ENCODE peak calls at places on chromosomes 11 and 22, in nine cellular contexts. I is AG04450, M is neuronal stem cell, S is cardiac muscle cell, N is A549, J is mammary epithelial cell, G is tibial artery, X is PC-3, V is left ventricle myocardium inferior. Y is an unnamed sample.
A peak's percentile ranks its signal among the peaks of the same experiment; 100 is the strongest.

GRCh38 chr11:77789731-77790476 is 30.6 kb downstream of the RSF1 start:
- DNase-seq in I (no peak), S (no peak), G (no peak), X (no peak), N (no peak), V (no peak), M (no peak), J (no peak), Y (no peak)

GRCh38 chr11:18548001-18548400 is 21.3 kb upstream of the TSG101 start:
- DNase-seq in G (no peak), J (no peak), X (no peak), V (no peak), M (no peak), S (no peak), I (no peak), N (no peak), Y (no peak)

GRCh38 chr22:44895296-44896055 is 114.3 kb downstream of the PHF21B start:
- DNase-seq in V (no peak), N (no peak), G (no peak), X (no peak), S (no peak), M (no peak), I (no peak), J (no peak), Y (peak; percentile 49)

GRCh38 chr11:75152090-75152489 is 1.2 kb downstream of the SLCO2B1 start:
- DNase-seq in V (no peak), X (no peak), I (no peak), S (no peak), M (no peak), G (no peak), N (no peak), J (no peak), Y (no peak)

GRCh38 chr22:45254388-45254787 is 13.7 kb upstream of the KIAA0930 start:
- DNase-seq in G (no peak), X (no peak), N (no peak), J (no peak), M (no peak), S (no peak), V (no peak), I (no peak), Y (no peak)

GRCh38 chr22:26492220-26492619 is 8.5 kb downstream of the SRRD start:
- DNase-seq in J (no peak), G (no peak), M (no peak), N (no peak), S (no peak), I (no peak), V (no peak), X (no peak), Y (no peak)

GRCh38 chr11:82458777-82459176 is 274.9 kb downstream of the FAM181B start:
- DNase-seq in S (no peak), V (no peak), X (no peak), M (peak; percentile 24), G (no peak), J (no peak), N (no peak), I (no peak), Y (no peak)

GRCh38 chr11:9001736-9002135 is 2.1 kb downstream of the NRIP3 start:
- DNase-seq in G (no peak), N (no peak), M (no peak), J (peak; percentile 87), S (no peak), X (peak; percentile 73), I (peak; percentile 55), V (no peak), Y (no peak)

GRCh38 chr11:92511522-92512203 is 287.0 kb downstream of the FAT3 start:
- DNase-seq in X (no peak), S (no peak), I (no peak), G (no peak), J (no peak), V (no peak), M (no peak), N (no peak), Y (no peak)

GRCh38 chr22:37314315-37315046 is 32.2 kb downstream of the CYTH4 start:
- DNase-seq in J (no peak), V (no peak), N (no peak), G (no peak), S (no peak), X (no peak), I (no peak), M (no peak), Y (no peak)

GRCh38 chr11:80722616-80723015 is 1281.8 kb upstream of the TENM4 start:
- DNase-seq in S (peak; percentile 77), N (no peak), M (no peak), X (peak; percentile 8), G (no peak), I (no peak), V (no peak), J (peak; percentile 76), Y (no peak)

GRCh38 chr11:13135385-13136271 is 126.5 kb downstream of the RASSF10 start:
- DNase-seq in X (no peak), G (no peak), I (no peak), S (peak; percentile 78), M (peak; percentile 55), N (peak; percentile 24), V (no peak), J (peak; percentile 92), Y (no peak)

GRCh38 chr11:96390403-96390830 is 604 bp downstream of the JRKL start:
- DNase-seq in I (no peak), G (no peak), S (no peak), X (no peak), M (no peak), V (no peak), N (peak; percentile 10), J (no peak), Y (no peak)

GRCh38 chr11:62266558-62266957 is 3.4 kb upstream of the SCGB2A2 start:
- DNase-seq in M (no peak), N (no peak), S (no peak), G (no peak), J (no peak), V (no peak), X (peak; percentile 88), I (no peak), Y (no peak)

GRCh38 chr11:103842191-103842590 is 194.2 kb upstream of the DDI1 start:
- DNase-seq in M (no peak), V (peak; percentile 21), N (no peak), S (no peak), G (no peak), X (no peak), I (no peak), J (no peak), Y (peak; percentile 71)

GRCh38 chr11:30429550-30429949 is 106.6 kb downstream of the ARL14EP start:
- DNase-seq in J (no peak), N (no peak), I (no peak), S (no peak), X (no peak), M (no peak), G (no peak), V (no peak), Y (no peak)

GRCh38 chr11:74926304-74927030 is 22.4 kb downstream of the XRRA1 start:
- DNase-seq in M (no peak), I (no peak), X (peak; percentile 86), V (no peak), G (no peak), S (no peak), N (no peak), J (peak; percentile 46), Y (no peak)

GRCh38 chr11:68928108-68928429 is 24.4 kb downstream of the IGHMBP2 start:
- DNase-seq in I (no peak), V (no peak), G (no peak), S (no peak), J (no peak), M (no peak), X (no peak), N (no peak), Y (no peak)

GRCh38 chr11:101346591-101346990 is 217.0 kb upstream of the PGR start:
- DNase-seq in N (no peak), V (no peak), S (no peak), I (no peak), M (no peak), X (peak; percentile 70), J (peak; percentile 20), G (no peak), Y (no peak)

GRCh38 chr11:97656356-97656755 is 1266.5 kb downstream of the JRKL start:
- DNase-seq in N (no peak), S (no peak), J (no peak), V (no peak), M (no peak), X (no peak), G (no peak), I (no peak), Y (no peak)

GRCh38 chr11:106077609-106078517 is at the start of gene AASDHPPT:
- DNase-seq in I (no peak), J (peak; percentile 55), G (no peak), N (peak; percentile 59), V (no peak), X (peak; percentile 39), M (no peak), S (peak; percentile 65), Y (no peak)

GRCh38 chr22:28029201-28029948 is 110.3 kb upstream of the PITPNB start:
- DNase-seq in N (peak; percentile 35), M (no peak), X (peak; percentile 79), S (no peak), G (no peak), I (no peak), V (peak; percentile 45), J (no peak), Y (peak; percentile 74)

GRCh38 chr11:126100681-126101080 is 38.0 kb upstream of the CDON start:
- DNase-seq in N (no peak), J (no peak), G (no peak), I (no peak), M (no peak), V (no peak), X (no peak), S (no peak), Y (no peak)

GRCh38 chr11:2387266-2387982 is 10.3 kb downstream of the CD81 start:
- DNase-seq in M (no peak), J (no peak), I (no peak), S (no peak), G (no peak), N (no peak), X (no peak), V (no peak), Y (no peak)
- H3K27ac ChIP-seq in M (peak overlapping the region; percentile 61), J (no peak overlapping the region), I (peak overlapping the region; percentile 39), S (no peak overlapping the region), G (peak overlapping the region; percentile 72), N (no peak overlapping the region), X (no peak overlapping the region), V (peak overlapping the region; percentile 77), Y (peak overlapping the region; percentile 4)

GRCh38 chr22:40023226-40023925 is 28.6 kb downstream of the FAM83F start:
- DNase-seq in X (no peak), I (no peak), S (no peak), N (no peak), V (no peak), G (no peak), M (no peak), J (no peak), Y (no peak)
- H3K27ac ChIP-seq in X (no peak overlapping the region), I (no peak overlapping the region), S (no peak overlapping the region), N (no peak overlapping the region), V (no peak overlapping the region), G (no peak overlapping the region), M (no peak overlapping the region), J (peak overlapping the region; percentile 5), Y (no peak overlapping the region)

GRCh38 chr11:6695377-6695776 is 12.2 kb upstream of the MRPL17 start:
- DNase-seq in G (no peak), I (no peak), V (no peak), M (no peak), N (no peak), X (no peak), J (no peak), S (no peak), Y (no peak)
- H3K27ac ChIP-seq in G (peak overlapping the region; percentile 23), I (no peak overlapping the region), V (peak overlapping the region; percentile 90), M (no peak overlapping the region), N (no peak overlapping the region), X (no peak overlapping the region), J (no peak overlapping the region), S (no peak overlapping the region), Y (no peak overlapping the region)

GRCh38 chr11:36469881-36470802 is 39.9 kb downstream of the TRAF6 start:
- DNase-seq in N (no peak), I (no peak), V (no peak), G (no peak), S (no peak), X (peak; percentile 29), J (peak; percentile 12), M (no peak), Y (no peak)
- H3K27ac ChIP-seq in N (no peak overlapping the region), I (peak overlapping the region; percentile 41), V (no peak overlapping the region), G (no peak overlapping the region), S (no peak overlapping the region), X (no peak overlapping the region), J (no peak overlapping the region), M (no peak overlapping the region), Y (no peak overlapping the region)

Y was measured in aorta.